ENCODE peak calls at places on chromosome 5, in five cellular contexts. Z, N, Q, H and X are unnamed samples.

GRCh38 chr5:38922199-38922598 is 76.4 kb downstream of the OSMR start:
- DNase-seq in Z (peak), H (no peak), Q (peak), N (no peak), X (peak)

GRCh38 chr5:10249948-10250803 is at the start of gene CCT5:
- DNase-seq in Q (peak), N (peak), Z (peak), H (peak), X (peak)

GRCh38 chr5:143262393-143263174 is 140.9 kb downstream of the NR3C1 start:
- DNase-seq in N (no peak), Q (no peak), Z (no peak), H (peak), X (peak)

GRCh38 chr5:104179057-104179456 is 616.5 kb upstream of the NUDT12 start:
- DNase-seq in H (no peak), N (no peak), Q (peak), Z (no peak), X (peak)

GRCh38 chr5:144812770-144813169 is 642.1 kb downstream of the KCTD16 start:
- DNase-seq in H (no peak), Z (no peak), N (no peak), Q (no peak), X (no peak)

GRCh38 chr5:156587012-156587411 is 260.0 kb downstream of the SGCD start:
- DNase-seq in Z (no peak), N (no peak), H (no peak), Q (no peak), X (no peak)

GRCh38 chr5:81450940-81451339 is 57.0 kb upstream of the ACOT12 start:
- DNase-seq in Z (no peak), H (no peak), Q (no peak), N (no peak), X (no peak)

GRCh38 chr5:53169933-53170332 is 60.4 kb upstream of the MOCS2 start:
- DNase-seq in H (no peak), Q (no peak), Z (no peak), N (no peak), X (no peak)

GRCh38 chr5:170121321-170121720 is 15.6 kb downstream of the FOXI1 start:
- DNase-seq in N (no peak), H (no peak), Q (no peak), Z (no peak), X (no peak)

GRCh38 chr5:141753971-141754713 is 72.1 kb upstream of the ARAP3 start:
- DNase-seq in N (peak), H (no peak), Q (peak), Z (no peak), X (peak)

GRCh38 chr5:77774981-77775772 is 962 bp downstream of the TBCA start:
- DNase-seq in Q (no peak), H (no peak), Z (no peak), N (no peak), X (peak)

GRCh38 chr5:127518319-127518621 is 830 bp downstream of the PRRC1 start:
- DNase-seq in H (no peak), Z (no peak), Q (no peak), N (no peak), X (peak)

GRCh38 chr5:154901276-154901675 is 36.7 kb downstream of the GEMIN5 start:
- DNase-seq in N (no peak), Q (no peak), Z (no peak), H (no peak), X (no peak)

GRCh38 chr5:147887026-147887627 is 8.6 kb downstream of the SCGB3A2 start:
- DNase-seq in N (no peak), Z (no peak), H (no peak), Q (no peak), X (peak)

GRCh38 chr5:37495210-37495609 is 116.1 kb downstream of the WDR70 start:
- DNase-seq in N (no peak), H (no peak), Q (no peak), Z (no peak), X (no peak)

GRCh38 chr5:69493235-69493925 is 790 bp downstream of the OCLN start:
- DNase-seq in N (peak), Q (peak), H (peak), Z (no peak), X (peak)

GRCh38 chr5:142486581-142486980 is 161.8 kb upstream of the SPRY4 start:
- DNase-seq in Z (no peak), N (no peak), Q (no peak), H (no peak), X (no peak)

GRCh38 chr5:129749101-129749500 is 1.2 kb downstream of the MINAR2 start:
- DNase-seq in N (no peak), H (no peak), Z (no peak), Q (no peak), X (no peak)

GRCh38 chr5:140000332-140000731 is 42.8 kb downstream of the NRG2 start:
- DNase-seq in Z (peak), Q (no peak), H (no peak), N (no peak), X (no peak)

GRCh38 chr5:181052526-181052927 is 12.5 kb downstream of the BTNL9 start:
- DNase-seq in H (peak), Q (no peak), N (peak), Z (peak), X (peak)

GRCh38 chr5:982377-983237 is 26.0 kb upstream of the NKD2 start:
- DNase-seq in Q (peak), H (no peak), Z (no peak), N (no peak), X (no peak)

GRCh38 chr5:68288756-68289134 is 73.2 kb downstream of the PIK3R1 start:
- DNase-seq in N (no peak), Z (peak), H (no peak), Q (peak), X (no peak)

GRCh38 chr5:45521067-45521466 is 175.1 kb downstream of the HCN1 start:
- DNase-seq in H (no peak), N (no peak), Q (peak), Z (no peak), X (no peak)

GRCh38 chr5:135456238-135457099 is 4.3 kb upstream of the TIFAB start:
- DNase-seq in Z (no peak), Q (no peak), N (peak), H (no peak), X (peak)

GRCh38 chr5:131323378-131323777 is 59.5 kb downstream of the CDC42SE2 start:
- DNase-seq in Q (no peak), N (no peak), Z (no peak), H (no peak), X (no peak)

GRCh38 chr5:43008369-43009158 is 31.6 kb downstream of the ANXA2R start:
- DNase-seq in Z (peak), Q (peak), N (peak), H (peak), X (peak)

GRCh38 chr5:124649548-124650501 is 96.6 kb downstream of the ZNF608 start:
- DNase-seq in Z (peak), H (peak), Q (no peak), N (no peak), X (peak)

GRCh38 chr5:79707535-79707934 is 17.9 kb downstream of the CMYA5 start:
- DNase-seq in Z (no peak), N (no peak), H (peak), Q (no peak), X (peak)

GRCh38 chr5:40755093-40755406 is 711 bp downstream of the TTC33 start:
- DNase-seq in N (peak), H (no peak), Q (peak), Z (peak), X (peak)

GRCh38 chr5:139884734-139885133 is 89.1 kb downstream of the PSD2 start:
- DNase-seq in Q (no peak), H (no peak), Z (no peak), N (no peak), X (no peak)

GRCh38 chr5:63822633-63823032 is 139.6 kb downstream of the HTR1A start:
- DNase-seq in Q (no peak), N (no peak), H (no peak), Z (no peak), X (no peak)

GRCh38 chr5:30324083-30324482 is 869.4 kb upstream of the CDH6 start:
- DNase-seq in N (peak), H (no peak), Z (no peak), Q (no peak), X (no peak)

GRCh38 chr5:111463304-111463703 is 49.0 kb downstream of the STARD4 start:
- DNase-seq in Q (no peak), Z (no peak), N (no peak), H (no peak), X (no peak)

GRCh38 chr5:92380069-92380770 is 997.1 kb upstream of the ARRDC3 start:
- DNase-seq in N (no peak), Q (no peak), H (no peak), Z (no peak), X (no peak)

GRCh38 chr5:55440188-55440646 is 94.5 kb downstream of the PLPP1 start:
- DNase-seq in Q (no peak), Z (no peak), H (no peak), N (no peak), X (no peak)

GRCh38 chr5:133229931-133230664 is 178.3 kb downstream of the HSPA4 start:
- DNase-seq in Q (peak), H (no peak), Z (no peak), N (no peak), X (peak)

GRCh38 chr5:95759634-95760033 is 28.5 kb downstream of the RHOBTB3 start:
- DNase-seq in Q (no peak), Z (no peak), H (no peak), N (peak), X (no peak)

GRCh38 chr5:115295775-115296129 is 702 bp downstream of the CCDC112 start:
- DNase-seq in Q (peak), N (no peak), H (no peak), Z (no peak), X (no peak)

GRCh38 chr5:115298811-115299210 is 2.4 kb upstream of the CCDC112 start:
- DNase-seq in Z (no peak), N (no peak), H (no peak), Q (no peak), X (no peak)

GRCh38 chr5:115296130-115296997 is at the start of gene CCDC112:
- DNase-seq in H (peak), N (peak), Z (peak), Q (peak), X (peak)

GRCh38 chr5:115291397-115291796 is 5.1 kb downstream of the CCDC112 start:
- DNase-seq in H (no peak), Z (no peak), N (no peak), Q (no peak), X (no peak)

GRCh38 chr5:115297043-115297442 is 589 bp upstream of the CCDC112 start:
- DNase-seq in Q (no peak), H (no peak), Z (no peak), N (no peak), X (no peak)
- H3K4me3 ChIP-seq in Q (no peak), H (peak), Z (peak), N (peak), X (peak)

GRCh38 chr5:65102501-65102825 is 333.7 kb downstream of the CWC27 start:
- DNase-seq in N (no peak), H (no peak), Q (peak), Z (no peak), X (no peak)
- H3K4me3 ChIP-seq in N (peak), H (peak), Q (peak), Z (peak), X (peak)

GRCh38 chr5:137778772-137779564 is 24.8 kb upstream of the HNRNPA0 start:
- DNase-seq in N (no peak), Q (peak), Z (no peak), H (no peak), X (peak)
- H3K4me3 ChIP-seq in N (no peak), Q (no peak), Z (no peak), H (no peak), X (no peak)

DNA sequence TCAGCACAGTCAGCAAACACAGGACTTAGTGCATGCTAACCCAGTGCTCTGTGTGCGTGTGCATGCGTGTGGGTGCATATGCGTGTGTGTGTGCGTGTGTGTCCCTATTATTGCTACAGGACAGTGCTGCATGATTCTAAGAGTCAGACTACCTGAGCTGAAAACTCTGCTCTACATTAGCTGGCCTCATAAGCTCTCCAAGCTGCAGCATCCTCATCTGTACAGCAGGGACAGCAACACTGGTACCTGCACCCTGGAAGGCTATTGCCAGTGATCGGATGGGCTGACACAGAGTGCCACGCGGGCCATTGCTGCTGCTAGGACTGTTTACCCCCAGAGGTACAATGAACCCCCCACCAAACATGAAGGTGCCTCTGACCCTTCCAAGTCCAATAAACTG is 1.2 kb downstream of the ADAMTS12 start:
- DNase-seq in Z (no peak), H (peak), Q (peak), N (no peak), X (peak)
- H3K4me3 ChIP-seq in Z (peak), H (peak), Q (peak), N (no peak), X (peak)

GRCh38 chr5:88664630-88665029 is 218.4 kb downstream of the MEF2C start:
- DNase-seq in Q (peak), Z (no peak), N (no peak), H (no peak), X (no peak)

GRCh38 chr5:88666761-88667186 is 216.2 kb downstream of the MEF2C start:
- DNase-seq in Z (no peak), H (no peak), N (no peak), Q (peak), X (peak)

GRCh38 chr5:88667187-88668141 is 215.5 kb downstream of the MEF2C start:
- DNase-seq in N (no peak), H (no peak), Z (no peak), Q (peak), X (peak)

GRCh38 chr5:88663793-88664216 is 219.2 kb downstream of the MEF2C start:
- DNase-seq in N (no peak), H (no peak), Z (no peak), Q (no peak), X (no peak)

DNA sequence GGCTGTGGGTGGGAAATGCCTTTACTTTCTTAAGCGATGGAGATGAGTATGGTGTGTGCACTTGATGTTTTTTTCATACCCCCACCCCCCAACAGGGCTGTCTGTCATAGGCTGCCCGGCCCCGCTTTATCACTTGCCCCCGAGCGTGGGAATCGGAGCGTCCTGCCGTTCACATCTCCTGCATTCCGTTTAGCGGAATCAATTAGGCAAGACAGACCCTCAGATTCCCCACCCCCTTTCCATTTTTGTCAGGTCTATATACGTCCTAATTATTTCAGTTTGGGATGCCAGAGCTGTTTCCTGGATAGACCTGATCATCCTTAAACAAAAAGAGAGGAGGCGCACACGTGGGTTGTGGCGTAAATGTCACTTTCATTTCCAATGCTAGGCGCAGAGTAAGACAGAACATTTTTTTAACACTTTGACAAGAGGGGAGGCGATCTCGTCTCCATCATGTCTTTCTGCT is 217.2 kb downstream of the MEF2C start:
- DNase-seq in N (no peak), H (no peak), Q (no peak), Z (no peak), X (no peak)
- H3K4me3 ChIP-seq in N (no peak), H (peak), Q (no peak), Z (no peak), X (peak)

DNA sequence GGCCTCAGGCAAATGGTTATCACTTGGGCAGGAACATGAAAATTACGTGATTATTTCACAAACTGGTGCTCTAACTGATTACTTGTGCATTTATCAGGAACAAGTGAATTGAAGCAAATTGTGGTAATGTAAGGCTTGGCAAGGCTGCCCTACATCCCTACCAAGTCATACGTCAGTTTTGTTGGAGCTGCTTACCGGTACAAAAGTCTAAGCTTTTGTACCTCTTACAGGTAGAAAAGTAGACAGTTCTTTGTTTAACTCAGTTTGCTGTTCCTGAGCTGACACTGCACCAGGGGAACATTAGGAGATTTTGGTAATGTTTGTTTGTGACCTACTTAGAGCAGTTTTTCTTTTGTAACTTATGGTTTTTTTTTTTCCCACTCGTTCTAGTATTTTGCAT is 2.2 kb downstream of the G3BP1 start:
- DNase-seq in Q (no peak), Z (no peak), H (no peak), N (no peak), X (no peak)
- H3K4me3 ChIP-seq in Q (peak), Z (peak), H (peak), N (peak), X (peak)